ENCODE peak calls at places on chromosomes 12 and 14, in eight cellular contexts. M is EH, Q is A549, S is D721Med, G is hepatic stellate cell, O is HFF-Myc, D is myocyte, H is K562. V is an unnamed sample.

GRCh38 chr12:19008102-19008501 is 121.4 kb upstream of the PLEKHA5 start:
- DNase-seq in M (no peak), Q (no peak), S (no peak), G (no peak), O (no peak), D (no peak), H (no peak), V (no peak)

GRCh38 chr14:101008631-101009336 is 105.3 kb upstream of the RTL1 start:
- DNase-seq in M (peak), Q (no peak), S (no peak), G (no peak), O (peak), D (no peak), H (no peak), V (no peak)

GRCh38 chr14:70317969-70318634 is 41.4 kb downstream of the COX16 start:
- DNase-seq in M (peak), Q (peak), S (no peak), G (peak), O (peak), D (peak), H (peak), V (peak)

GRCh38 chr14:34539407-34540180 is at the start of gene EAPP:
- DNase-seq in M (peak), Q (peak), S (peak), G (peak), O (peak), D (peak), H (peak), V (peak)

GRCh38 chr14:75831971-75832370 is 149.8 kb downstream of the TGFB3 start:
- DNase-seq in M (peak), Q (no peak), S (no peak), G (no peak), O (no peak), D (peak), H (peak), V (no peak)

GRCh38 chr12:132367401-132367851 is 38.0 kb upstream of the GALNT9 start:
- DNase-seq in M (no peak), Q (no peak), S (no peak), G (no peak), O (no peak), D (no peak), H (no peak), V (no peak)

GRCh38 chr14:75888933-75889332 is 92.9 kb downstream of the TGFB3 start:
- DNase-seq in M (no peak), Q (no peak), S (no peak), G (no peak), O (no peak), D (no peak), H (no peak), V (no peak)

GRCh38 chr14:71716371-71716770 is 215.9 kb upstream of the RGS6 start:
- DNase-seq in M (peak), Q (no peak), S (no peak), G (no peak), O (no peak), D (peak), H (no peak), V (no peak)

GRCh38 chr12:74689071-74689655 is 151.5 kb downstream of the ATXN7L3B start:
- DNase-seq in M (peak), Q (peak), S (no peak), G (peak), O (peak), D (peak), H (peak), V (peak)

V was measured in HTR-8/SVneo.